ENCODE peak calls at places on chromosomes 16 and 17, in eight cellular contexts. J is heart right ventricle; D is omental fat pad; W is IMR-90; I is AG10803; K is CD4-positive, alpha-beta T cell; X is cardiac muscle cell; Y is MM.1S. M is an unnamed sample.
A peak's percentile ranks its signal among the peaks of the same experiment; 100 is the strongest.

GRCh38 chr17:48510761-48511604 is 19.8 kb downstream of the HOXB1 start:
- DNase-seq in X (peak; percentile 76), K (peak; percentile 15), W (peak; percentile 71), J (no peak), D (no peak), Y (peak; percentile 83), I (peak; percentile 95), M (no peak)

GRCh38 chr16:88406096-88407041 is 23.6 kb downstream of the ZNF469 start:
- DNase-seq in K (no peak), X (no peak), I (no peak), J (no peak), D (no peak), Y (no peak), W (no peak), M (no peak)

GRCh38 chr16:22668318-22668717 is 145.6 kb upstream of the HS3ST2 start:
- DNase-seq in W (no peak), J (no peak), X (no peak), D (no peak), K (no peak), I (no peak), Y (no peak), M (no peak)

GRCh38 chr17:35795007-35795870 is at the start of gene MMP28:
- DNase-seq in X (peak; percentile 35), J (peak; percentile 57), I (no peak), D (no peak), K (no peak), W (no peak), Y (no peak), M (peak; percentile 49)

GRCh38 chr17:39235555-39236221 is 9.9 kb upstream of the STAC2 start:
- DNase-seq in Y (peak; percentile 74), W (peak; percentile 57), I (peak; percentile 45), K (no peak), D (no peak), J (no peak), X (peak; percentile 64), M (peak; percentile 88)

GRCh38 chr16:50320310-50320709 is 48.5 kb downstream of the BRD7 start:
- DNase-seq in X (no peak), Y (no peak), I (no peak), K (no peak), D (no peak), W (no peak), J (no peak), M (no peak)

GRCh38 chr16:16113076-16113475 is 110.2 kb downstream of the ABCC6 start:
- DNase-seq in X (no peak), W (no peak), I (no peak), Y (no peak), K (no peak), J (no peak), D (no peak), M (no peak)

GRCh38 chr16:14494396-14494795 is 135.7 kb downstream of the PARN start:
- DNase-seq in K (no peak), X (no peak), W (no peak), Y (no peak), J (no peak), D (no peak), I (no peak), M (no peak)

GRCh38 chr16:52035406-52035805 is 511.5 kb downstream of the TOX3 start:
- DNase-seq in I (no peak), Y (no peak), K (no peak), W (no peak), X (no peak), J (no peak), D (no peak), M (no peak)

GRCh38 chr16:5490499-5490898 is 392.9 kb upstream of the EEF2KMT start:
- DNase-seq in X (no peak), Y (peak; percentile 35), K (no peak), W (no peak), J (no peak), D (no peak), I (no peak), M (peak; percentile 37)

GRCh38 chr16:50263940-50264929 is 2.1 kb upstream of the ADCY7 start:
- DNase-seq in K (no peak), D (no peak), I (peak; percentile 66), Y (no peak), W (peak; percentile 65), X (peak; percentile 38), J (no peak), M (no peak)

GRCh38 chr16:79528281-79528680 is 72.3 kb downstream of the MAF start:
- DNase-seq in I (no peak), W (no peak), X (no peak), Y (no peak), D (no peak), J (no peak), K (no peak), M (no peak)

DNA sequence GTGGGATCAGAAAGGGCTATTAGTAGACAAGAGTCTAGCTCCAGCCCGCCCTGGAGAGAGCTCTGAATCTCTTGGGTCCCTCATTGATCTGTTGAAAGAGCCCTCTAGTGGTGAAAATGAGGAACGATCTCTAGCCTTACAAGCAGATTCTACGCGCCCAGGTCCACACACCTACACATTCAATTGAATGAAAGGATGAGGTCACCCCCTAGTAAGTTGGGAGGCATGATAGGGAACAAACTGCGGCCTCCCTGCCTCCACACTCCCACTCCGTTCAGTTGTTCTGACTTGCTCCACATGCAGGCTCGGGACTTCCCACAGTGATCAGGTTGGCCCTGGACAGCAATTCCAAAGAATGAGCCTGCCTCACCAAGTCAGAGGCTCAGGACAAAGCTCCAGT is 2.9 kb upstream of the CACNG3 start:
- DNase-seq in W (peak; percentile 38), Y (peak; percentile 39), I (peak; percentile 24), D (no peak), X (peak; percentile 48), K (no peak), J (no peak), M (peak; percentile 27)
- TF ChIP-seq CTCF in W (peak; percentile 40), Y (peak; percentile 67), I (peak; percentile 49), D (no peak), X (peak; percentile 64), K (peak; percentile 78), J (peak; percentile 72), M (peak; percentile 82)

DNA sequence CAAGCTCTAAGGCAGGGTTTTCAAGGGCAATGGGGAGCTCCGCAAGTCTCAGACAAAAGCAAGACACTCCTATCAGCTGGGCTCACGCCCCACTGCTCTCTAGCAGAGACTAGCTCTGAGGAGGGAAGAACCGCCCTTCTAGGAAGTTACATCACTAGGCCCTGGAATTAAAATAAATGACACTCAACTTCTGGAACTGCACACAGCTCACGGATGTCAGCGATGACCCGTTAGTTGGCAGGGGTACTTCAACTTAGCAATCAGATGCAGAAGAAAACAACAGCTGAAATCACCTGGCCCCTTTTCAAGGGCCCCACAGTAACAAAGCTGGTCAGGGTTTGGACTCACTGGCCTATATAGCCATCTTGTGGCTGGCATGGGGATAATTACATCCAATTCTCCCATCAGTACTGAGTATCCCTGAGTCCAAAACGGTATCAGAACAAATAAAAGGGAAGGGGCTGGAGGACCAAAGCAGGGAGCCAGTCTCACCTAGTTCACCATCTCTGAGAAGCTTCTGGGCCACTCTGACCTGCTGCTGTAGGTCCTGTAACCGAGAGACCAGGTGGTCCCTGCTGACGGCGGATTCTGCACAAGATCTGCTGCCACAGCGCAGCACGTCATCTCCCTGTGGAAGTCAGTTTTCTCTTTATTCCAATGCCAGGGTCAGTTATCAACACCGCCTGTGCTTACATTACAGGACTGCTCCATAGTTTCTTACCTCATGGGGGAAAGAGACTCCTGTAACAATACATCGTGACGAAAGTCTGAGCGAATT is 22.2 kb downstream of the SERPINF1 start:
- DNase-seq in Y (peak; percentile 20), J (peak; percentile 68), K (no peak), I (peak; percentile 98), X (peak; percentile 96), W (peak; percentile 86), D (peak; percentile 60), M (no peak)
- TF ChIP-seq CTCF in Y (peak; percentile 30), J (peak; percentile 64), K (peak; percentile 53), I (peak; percentile 84), X (peak; percentile 78), W (peak; percentile 80), D (peak; percentile 74), M (no peak)

DNA sequence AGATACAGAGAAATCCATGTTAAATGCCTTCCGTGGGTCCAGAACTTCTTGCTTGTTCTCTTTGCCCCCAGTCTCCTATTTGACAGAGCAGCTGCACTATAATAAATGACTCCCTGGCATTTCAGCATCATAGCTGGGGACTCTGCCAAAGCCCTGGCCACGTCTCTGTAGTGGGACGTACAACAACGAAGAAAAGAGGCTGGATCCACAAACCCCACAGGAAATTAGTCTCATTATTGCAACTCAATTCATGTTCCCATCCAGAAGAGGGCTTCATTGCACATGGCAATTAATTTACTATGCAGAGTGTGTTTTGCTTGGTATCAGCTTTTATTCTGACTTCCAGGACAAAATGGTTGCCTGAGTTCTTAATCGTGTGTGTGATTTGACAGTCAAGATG is 121.3 kb downstream of the CDH13 start:
- DNase-seq in D (no peak), X (peak; percentile 91), Y (no peak), K (no peak), J (peak; percentile 28), I (peak; percentile 79), W (peak; percentile 66), M (no peak)
- TF ChIP-seq CTCF in D (no peak), X (peak; percentile 50), Y (no peak), K (no peak), J (peak; percentile 43), I (peak; percentile 56), W (peak; percentile 42), M (no peak)

DNA sequence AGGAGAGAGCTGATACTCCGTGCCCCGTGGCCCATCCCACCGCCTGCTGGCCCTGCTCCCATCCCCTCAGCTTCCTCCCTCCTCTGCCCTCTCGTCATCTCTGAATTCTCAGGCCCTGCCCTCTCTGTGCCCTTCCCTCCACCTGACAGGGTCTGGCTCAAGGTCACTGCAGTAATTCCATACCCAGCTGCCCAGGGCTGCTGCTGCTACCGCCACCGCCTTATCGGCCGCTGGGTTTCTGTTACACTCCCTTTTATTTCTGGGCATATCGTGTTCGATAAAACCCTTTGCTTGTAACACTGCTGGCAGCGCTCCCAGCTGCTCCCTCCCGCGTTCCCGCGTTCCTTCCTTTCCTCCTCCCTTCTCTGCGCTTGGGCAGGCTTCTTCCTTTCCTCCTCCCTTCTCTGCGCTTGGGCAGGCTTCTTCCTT is 1.2 kb downstream of the EPN3 start:
- DNase-seq in K (no peak), D (no peak), I (peak; percentile 31), Y (no peak), W (peak; percentile 33), J (peak; percentile 73), X (peak; percentile 77), M (peak; percentile 64)
- TF ChIP-seq CTCF in K (no peak), D (no peak), I (no peak), Y (no peak), W (no peak), J (no peak), X (no peak), M (no peak)

GRCh38 chr17:10697092-10698081 is at the start of the genes ADPRM and SCO1:
- DNase-seq in I (peak; percentile 91), D (peak; percentile 75), X (peak; percentile 96), K (peak; percentile 84), W (peak; percentile 93), J (peak; percentile 92), Y (peak; percentile 96), M (peak; percentile 87)
- TF ChIP-seq CTCF in I (peak; percentile 57), D (no peak), X (peak; percentile 56), K (no peak), W (peak; percentile 49), J (peak; percentile 52), Y (peak; percentile 17), M (no peak)

GRCh38 chr16:11698271-11698689 is 30.0 kb downstream of the SNN start:
- DNase-seq in Y (no peak), D (no peak), J (no peak), X (no peak), K (no peak), W (peak; percentile 17), I (no peak), M (no peak)
- TF ChIP-seq CTCF in Y (peak; percentile 39), D (no peak), J (peak; percentile 7), X (no peak), K (peak; percentile 19), W (peak; percentile 10), I (no peak), M (no peak)